ENCODE peak calls at places on chromosomes 16 and 17, in four cellular contexts. R, Z, D and L are unnamed samples.

GRCh38 chr17:73030501-73030911 is 62.0 kb downstream of the SLC39A11 start:
- DNase-seq in R (no peak), Z (no peak), D (peak), L (no peak)

GRCh38 chr17:57577751-57578607 is 167.1 kb downstream of the CCDC182 start:
- DNase-seq in R (no peak), Z (no peak), D (peak), L (no peak)

GRCh38 chr17:68294196-68294555 is 2.9 kb downstream of the ARSG start:
- DNase-seq in R (no peak), Z (no peak), D (no peak), L (no peak)

GRCh38 chr17:74972107-74972972 is at the start of gene HID1:
- DNase-seq in R (no peak), Z (peak), D (peak), L (peak)

GRCh38 chr17:45954914-45955313 is 44.1 kb upstream of the STH start:
- DNase-seq in R (no peak), Z (no peak), D (no peak), L (no peak)

GRCh38 chr17:36937001-36937960 is at the start of gene LHX1:
- DNase-seq in R (no peak), Z (no peak), D (no peak), L (no peak)

GRCh38 chr16:66842765-66843164 is 1.4 kb upstream of the CA7 start:
- DNase-seq in R (no peak), Z (no peak), D (no peak), L (no peak)

GRCh38 chr16:78286076-78286475 is 186.6 kb downstream of the WWOX start:
- DNase-seq in R (no peak), Z (no peak), D (no peak), L (no peak)

GRCh38 chr17:320809-321385 is 31.7 kb downstream of the RPH3AL start:
- DNase-seq in R (no peak), Z (no peak), D (no peak), L (no peak)

GRCh38 chr16:78563905-78564304 is 464.5 kb downstream of the WWOX start:
- DNase-seq in R (no peak), Z (no peak), D (no peak), L (no peak)

GRCh38 chr17:28861393-28862203 is 6.8 kb downstream of the ERAL1 start:
- DNase-seq in R (no peak), Z (no peak), D (no peak), L (peak)

GRCh38 chr17:74478369-74479100 is 12.1 kb downstream of the CD300A start:
- DNase-seq in R (peak), Z (no peak), D (no peak), L (no peak)

GRCh38 chr17:17042381-17042736 is at the start of gene MPRIP:
- DNase-seq in R (no peak), Z (no peak), D (no peak), L (no peak)

GRCh38 chr16:12474794-12475410 is 328.8 kb downstream of the CPPED1 start:
- DNase-seq in R (no peak), Z (no peak), D (no peak), L (no peak)

GRCh38 chr16:48955791-48956190 is 325.8 kb downstream of the CBLN1 start:
- DNase-seq in R (no peak), Z (no peak), D (no peak), L (no peak)

GRCh38 chr17:63698381-63698885 is 1.5 kb downstream of the LIMD2 start:
- DNase-seq in R (no peak), Z (no peak), D (no peak), L (no peak)

GRCh38 chr16:64626771-64627170 is 495.1 kb downstream of the CDH11 start:
- DNase-seq in R (no peak), Z (no peak), D (no peak), L (no peak)

GRCh38 chr16:81838794-81839193 is 59.7 kb downstream of the PLCG2 start:
- DNase-seq in R (peak), Z (no peak), D (no peak), L (no peak)

GRCh38 chr17:28518132-28518531 is 12.0 kb downstream of the FOXN1 start:
- DNase-seq in R (no peak), Z (no peak), D (no peak), L (no peak)

GRCh38 chr17:6786618-6787017 is 10.6 kb downstream of the FBXO39 start:
- DNase-seq in R (no peak), Z (no peak), D (no peak), L (no peak)

GRCh38 chr16:75754126-75754525 is 27.8 kb upstream of the CPHXL start:
- DNase-seq in R (no peak), Z (no peak), D (peak), L (no peak)

GRCh38 chr17:61410555-61411089 is 11.0 kb downstream of the TBX2 start:
- DNase-seq in R (no peak), Z (no peak), D (no peak), L (no peak)

GRCh38 chr17:5785867-5786509 is 201.7 kb upstream of the NLRP1 start:
- DNase-seq in R (peak), Z (no peak), D (no peak), L (no peak)

GRCh38 chr16:77219437-77219836 is 20.2 kb downstream of the SYCE1L start:
- DNase-seq in R (no peak), Z (peak), D (no peak), L (no peak)

GRCh38 chr17:68205251-68205807 is 42.5 kb upstream of the AMZ2 start:
- DNase-seq in R (no peak), Z (peak), D (peak), L (peak)

GRCh38 chr17:66429680-66430079 is 127.3 kb downstream of the PRKCA start:
- DNase-seq in R (no peak), Z (no peak), D (no peak), L (no peak)

GRCh38 chr17:66425751-66426396 is 123.5 kb downstream of the PRKCA start:
- DNase-seq in R (no peak), Z (no peak), D (no peak), L (no peak)

GRCh38 chr17:66427134-66427533 is 124.7 kb downstream of the PRKCA start:
- DNase-seq in R (no peak), Z (no peak), D (no peak), L (no peak)

GRCh38 chr17:66423436-66423922 is 121.1 kb downstream of the PRKCA start:
- DNase-seq in R (no peak), Z (no peak), D (no peak), L (no peak)

DNA sequence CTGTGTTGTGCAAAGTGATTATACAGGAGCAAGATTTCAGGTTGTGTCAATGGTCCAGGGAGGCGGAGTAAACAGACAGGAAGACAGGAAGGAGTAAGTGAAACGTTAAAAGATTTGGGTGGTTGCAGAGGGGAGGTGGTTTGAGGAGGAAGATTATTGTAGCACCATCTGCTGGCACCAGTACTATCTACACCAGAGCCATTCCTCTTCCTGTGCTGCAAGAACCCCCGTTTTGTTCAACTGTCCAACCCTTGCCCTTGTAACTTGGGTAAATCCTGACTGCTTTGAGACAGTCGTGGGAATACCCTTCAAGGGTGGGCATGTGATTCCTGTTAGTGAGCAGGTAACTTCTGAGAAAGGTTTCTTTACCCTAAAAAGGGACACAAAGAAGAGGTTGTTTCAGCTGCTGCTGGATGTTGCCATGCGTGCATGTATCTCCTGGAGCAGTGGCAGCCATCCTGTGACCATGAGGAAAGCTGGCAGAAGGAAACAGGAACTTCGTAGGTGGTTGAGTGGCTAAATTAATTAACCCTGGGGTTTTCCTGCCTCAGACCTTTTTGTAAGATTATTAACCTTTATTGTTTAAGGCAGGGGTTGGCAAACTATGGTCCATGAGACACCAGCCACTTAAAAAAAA is 124.1 kb downstream of the PRKCA start:
- DNase-seq in R (no peak), Z (no peak), D (peak), L (peak)
- TF ChIP-seq ESRRA in R (no peak), Z (no peak), D (no peak), L (no peak)

DNA sequence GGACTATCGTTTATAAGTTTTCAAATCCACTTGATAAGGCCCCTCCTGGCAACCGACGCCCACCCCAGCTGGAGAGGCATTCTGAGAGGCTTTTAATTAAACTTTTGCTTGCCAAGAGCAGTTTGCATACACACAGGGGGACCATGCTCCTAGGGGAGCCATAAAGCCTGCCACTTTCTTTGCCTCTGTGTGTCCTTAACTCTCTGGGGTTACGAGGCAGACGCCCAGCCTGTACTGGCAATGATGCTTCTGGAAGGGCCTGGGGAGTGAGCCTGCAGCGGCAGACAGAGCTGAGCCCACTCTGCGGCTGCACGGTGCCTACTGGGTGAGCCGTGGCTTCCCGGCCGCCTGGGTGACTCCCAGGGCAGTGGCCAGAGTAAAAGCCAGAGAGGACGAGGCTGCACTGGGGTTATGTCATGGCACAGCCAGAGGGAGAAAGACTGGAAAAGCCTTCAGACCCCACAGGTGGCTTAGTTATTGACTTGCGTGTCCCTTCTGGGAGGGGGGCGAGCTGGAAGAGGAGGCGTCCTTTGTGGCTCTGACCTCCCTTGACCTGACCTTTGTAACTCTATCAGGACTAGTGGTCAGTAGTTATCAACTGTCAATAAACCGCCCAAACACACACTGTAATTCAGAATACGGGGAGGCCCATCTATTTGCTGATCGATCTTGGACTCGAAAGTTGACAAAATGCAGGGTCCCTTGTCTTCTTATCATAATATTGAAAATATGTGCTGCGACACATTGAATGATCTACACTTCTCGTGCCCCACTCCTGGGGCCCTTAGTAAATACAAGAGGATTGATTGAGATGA is 385.8 kb upstream of the ZFHX3 start:
- DNase-seq in R (no peak), Z (no peak), D (no peak), L (no peak)
- TF ChIP-seq CEBPB in R (no peak), Z (no peak), D (no peak), L (no peak)

DNA sequence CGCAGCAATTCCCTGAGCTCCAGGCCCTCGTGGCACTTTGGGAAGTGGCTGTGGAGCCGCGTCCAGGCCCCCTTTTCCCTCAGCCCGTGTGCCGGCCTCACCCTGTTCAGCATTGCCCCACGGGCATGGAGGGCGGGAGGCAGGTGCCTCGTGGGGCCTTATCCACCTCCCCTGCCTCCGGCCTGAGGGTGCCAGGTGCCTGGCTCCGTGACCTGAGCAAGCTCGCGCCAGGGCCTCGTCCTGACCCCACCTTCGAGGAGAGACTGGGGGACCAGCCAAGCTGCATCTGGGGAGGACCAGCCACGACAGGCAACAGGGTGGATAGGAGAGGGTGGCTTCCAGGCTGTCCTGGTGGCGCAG is 27.0 kb upstream of the AATK start:
- DNase-seq in R (no peak), Z (no peak), D (no peak), L (no peak)
- TF ChIP-seq ESRRA in R (no peak), Z (no peak), D (no peak), L (no peak)

GRCh38 chr16:69108069-69108904 is 2.8 kb downstream of the HAS3 start:
- DNase-seq in R (no peak), Z (no peak), D (no peak), L (no peak)

GRCh38 chr16:69108905-69109252 is 3.4 kb downstream of the HAS3 start:
- DNase-seq in R (no peak), Z (no peak), D (no peak), L (no peak)

GRCh38 chr16:69107311-69107962 is 2.0 kb downstream of the HAS3 start:
- DNase-seq in R (no peak), Z (no peak), D (no peak), L (no peak)

GRCh38 chr16:69106491-69107291 is 1.2 kb downstream of the HAS3 start:
- DNase-seq in R (no peak), Z (peak), D (no peak), L (peak)

DNA sequence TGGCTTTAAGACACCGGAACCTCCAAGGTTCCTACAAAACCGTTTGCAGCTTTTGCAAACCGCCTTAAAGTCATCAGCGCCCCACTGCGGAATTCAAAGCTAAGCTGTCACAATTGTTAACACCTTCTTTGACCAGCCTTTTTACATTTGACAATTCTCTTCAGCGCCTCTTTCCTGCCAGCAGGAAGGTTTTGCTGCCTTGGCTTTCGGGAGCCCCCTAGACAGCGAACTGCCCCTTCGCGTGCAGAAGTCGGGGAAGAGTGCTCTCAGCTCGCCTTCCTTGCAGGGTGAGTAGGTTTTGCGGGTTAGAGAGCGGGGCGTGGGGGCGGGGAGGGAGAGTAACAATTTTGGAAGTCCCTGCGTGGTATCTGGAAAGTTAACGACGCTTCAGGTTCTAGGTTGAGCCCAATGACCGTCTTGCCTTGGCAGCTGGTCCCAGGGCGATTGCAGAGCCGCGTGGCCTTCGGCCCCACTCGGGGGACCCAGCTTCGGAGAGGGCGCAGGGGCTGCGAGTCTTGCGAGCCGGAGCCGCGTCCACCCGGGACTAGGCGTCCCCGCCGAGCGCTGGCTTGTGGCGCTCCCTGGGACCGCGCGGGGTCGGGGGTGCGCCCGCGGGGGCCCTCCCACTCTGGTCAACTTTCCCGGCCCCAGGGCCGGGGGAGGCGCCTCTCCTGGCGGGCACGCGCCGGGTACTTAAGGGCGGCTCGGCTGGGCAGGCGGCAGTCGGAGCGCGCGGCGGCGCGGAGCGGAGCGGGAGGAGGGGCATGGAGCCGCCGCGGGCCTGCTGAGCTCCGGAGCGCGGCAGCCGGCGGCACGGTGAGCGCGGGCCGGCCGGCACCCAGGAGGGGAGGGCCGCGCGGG is at the start of gene HAS3:
- DNase-seq in R (no peak), Z (peak), D (peak), L (peak)
- TF ChIP-seq CEBPB in R (no peak), Z (no peak), D (no peak), L (no peak)

DNA sequence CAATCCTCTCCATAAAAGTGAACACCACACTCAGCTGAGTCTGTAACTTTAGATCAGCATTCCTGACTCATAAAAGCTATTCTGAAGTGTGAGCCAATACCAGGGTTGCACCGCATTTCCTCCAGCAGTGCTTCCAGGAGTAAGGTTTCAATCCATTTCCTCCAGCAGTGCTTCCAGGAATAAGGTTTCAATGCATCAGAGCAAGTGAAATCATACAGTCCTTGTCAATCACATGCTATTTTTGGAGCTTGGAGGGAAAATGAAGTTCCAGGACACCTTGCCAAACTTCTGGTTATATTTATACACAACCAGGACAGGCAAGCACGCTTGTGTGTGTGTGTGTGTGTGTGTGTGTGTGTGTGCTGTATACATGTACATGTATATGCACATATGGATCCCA is 327.6 kb downstream of the GRIN2A start:
- DNase-seq in R (no peak), Z (no peak), D (no peak), L (no peak)
- TF ChIP-seq ESRRA in R (no peak), Z (no peak), D (no peak), L (no peak)

GRCh38 chr17:48074322-48075054 is 26.3 kb downstream of the NFE2L1 start:
- DNase-seq in R (no peak), Z (peak), D (peak), L (peak)
- TF ChIP-seq CEBPB in R (no peak), Z (no peak), D (no peak), L (no peak)

GRCh38 chr17:60328679-60329078 is 63.3 kb downstream of the USP32 start:
- DNase-seq in R (no peak), Z (no peak), D (no peak), L (no peak)
- TF ChIP-seq ESRRA in R (no peak), Z (no peak), D (no peak), L (no peak)

GRCh38 chr17:2949469-2950044 is 113.8 kb downstream of the OR1D5 start:
- DNase-seq in R (no peak), Z (peak), D (no peak), L (no peak)
- TF ChIP-seq CEBPB in R (no peak), Z (no peak), D (no peak), L (no peak)

DNA sequence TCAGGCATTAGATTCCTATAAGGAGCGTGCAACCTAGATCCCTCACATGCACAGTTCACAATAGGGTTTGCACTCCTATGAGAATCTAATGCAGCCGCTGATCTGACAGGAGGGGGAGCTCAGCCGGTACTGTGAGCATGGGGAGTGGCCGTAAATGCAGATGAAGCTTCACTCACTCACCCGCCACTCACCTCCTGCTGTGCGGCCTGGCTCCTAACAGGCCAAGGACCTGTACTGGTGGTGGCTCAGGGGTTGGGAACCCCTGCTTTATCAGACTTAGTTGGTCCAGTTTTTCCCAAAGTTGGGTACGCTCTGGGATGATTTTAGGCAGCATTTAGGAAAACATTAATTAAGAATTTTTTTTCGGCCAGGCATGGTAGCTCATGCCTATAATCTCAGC is 103.8 kb downstream of the MARF1 start:
- DNase-seq in R (no peak), Z (no peak), D (peak), L (peak)
- TF ChIP-seq ESRRA in R (no peak), Z (no peak), D (no peak), L (no peak)